ENCODE peak calls at places on chromosome 22, in nine cellular contexts. One of them, this sample, is unnamed.

GRCh38 chr22:30837531-30837930 is 131.0 kb downstream of the MORC2 start:
- DNase-seq in left lung: no peak
- DNase-seq in RWPE1: no peak
- DNase-seq in H9: no peak
- DNase-seq in activated CD4-positive, alpha-beta T cell treated with anti-CD3 and anti-CD28 coated beads, Interleukin-2, amount 50 U/mL, for 24 hours: no peak
- DNase-seq in NCI-H526: no peak
- DNase-seq in hypothalamus: no peak
- DNase-seq in MM.1S: no peak
- DNase-seq in sigmoid colon: no peak
- DNase-seq in this sample: peak; percentile 62

GRCh38 chr22:19480789-19481188 is 1.1 kb downstream of the CDC45 start:
- DNase-seq in left lung: no peak
- DNase-seq in RWPE1: no peak
- DNase-seq in H9: no peak
- DNase-seq in activated CD4-positive, alpha-beta T cell treated with anti-CD3 and anti-CD28 coated beads, Interleukin-2, amount 50 U/mL, for 24 hours: no peak
- DNase-seq in NCI-H526: no peak
- DNase-seq in hypothalamus: no peak
- DNase-seq in MM.1S: no peak
- DNase-seq in sigmoid colon: no peak
- DNase-seq in this sample: no peak

GRCh38 chr22:20131593-20131855 is at the start of gene ZDHHC8:
- DNase-seq in left lung: no peak
- DNase-seq in RWPE1: no peak
- DNase-seq in H9: no peak
- DNase-seq in activated CD4-positive, alpha-beta T cell treated with anti-CD3 and anti-CD28 coated beads, Interleukin-2, amount 50 U/mL, for 24 hours: no peak
- DNase-seq in NCI-H526: peak; percentile 55
- DNase-seq in hypothalamus: peak; percentile 52
- DNase-seq in MM.1S: no peak
- DNase-seq in sigmoid colon: no peak
- DNase-seq in this sample: peak; percentile 26

GRCh38 chr22:46490538-46490937 is 46.9 kb downstream of the CELSR1 start:
- DNase-seq in left lung: peak; percentile 36
- DNase-seq in RWPE1: no peak
- DNase-seq in H9: no peak
- DNase-seq in activated CD4-positive, alpha-beta T cell treated with anti-CD3 and anti-CD28 coated beads, Interleukin-2, amount 50 U/mL, for 24 hours: no peak
- DNase-seq in NCI-H526: no peak
- DNase-seq in hypothalamus: no peak
- DNase-seq in MM.1S: peak; percentile 71
- DNase-seq in sigmoid colon: no peak
- DNase-seq in this sample: no peak

GRCh38 chr22:27573280-27573711 is 228.3 kb downstream of the MN1 start:
- DNase-seq in left lung: no peak
- DNase-seq in RWPE1: no peak
- DNase-seq in H9: no peak
- DNase-seq in activated CD4-positive, alpha-beta T cell treated with anti-CD3 and anti-CD28 coated beads, Interleukin-2, amount 50 U/mL, for 24 hours: no peak
- DNase-seq in NCI-H526: peak; percentile 39
- DNase-seq in hypothalamus: no peak
- DNase-seq in MM.1S: no peak
- DNase-seq in sigmoid colon: no peak
- DNase-seq in this sample: no peak

GRCh38 chr22:48580481-48580970 is 1247.1 kb downstream of the BRD1 start:
- DNase-seq in left lung: peak; percentile 44
- DNase-seq in RWPE1: no peak
- DNase-seq in H9: no peak
- DNase-seq in activated CD4-positive, alpha-beta T cell treated with anti-CD3 and anti-CD28 coated beads, Interleukin-2, amount 50 U/mL, for 24 hours: no peak
- DNase-seq in NCI-H526: no peak
- DNase-seq in hypothalamus: no peak
- DNase-seq in MM.1S: no peak
- DNase-seq in sigmoid colon: no peak
- DNase-seq in this sample: no peak

GRCh38 chr22:33706100-33706499 is 214.2 kb downstream of the LARGE1 start:
- DNase-seq in left lung: no peak
- DNase-seq in RWPE1: no peak
- DNase-seq in H9: peak; percentile 41
- DNase-seq in activated CD4-positive, alpha-beta T cell treated with anti-CD3 and anti-CD28 coated beads, Interleukin-2, amount 50 U/mL, for 24 hours: no peak
- DNase-seq in NCI-H526: no peak
- DNase-seq in hypothalamus: no peak
- DNase-seq in MM.1S: no peak
- DNase-seq in sigmoid colon: no peak
- DNase-seq in this sample: no peak

GRCh38 chr22:21020802-21021429 is 6.0 kb downstream of the P2RX6 start:
- DNase-seq in left lung: peak; percentile 8
- DNase-seq in RWPE1: no peak
- DNase-seq in H9: peak; percentile 74
- DNase-seq in activated CD4-positive, alpha-beta T cell treated with anti-CD3 and anti-CD28 coated beads, Interleukin-2, amount 50 U/mL, for 24 hours: no peak
- DNase-seq in NCI-H526: peak; percentile 23
- DNase-seq in hypothalamus: no peak
- DNase-seq in MM.1S: no peak
- DNase-seq in sigmoid colon: no peak
- DNase-seq in this sample: no peak

GRCh38 chr22:31947296-31947695 is 3.0 kb downstream of the YWHAH start:
- DNase-seq in left lung: no peak
- DNase-seq in RWPE1: peak; percentile 23
- DNase-seq in H9: no peak
- DNase-seq in activated CD4-positive, alpha-beta T cell treated with anti-CD3 and anti-CD28 coated beads, Interleukin-2, amount 50 U/mL, for 24 hours: no peak
- DNase-seq in NCI-H526: peak; percentile 38
- DNase-seq in hypothalamus: no peak
- DNase-seq in MM.1S: peak; percentile 50
- DNase-seq in sigmoid colon: no peak
- DNase-seq in this sample: no peak

GRCh38 chr22:37088108-37088605 is 21.4 kb downstream of the TMPRSS6 start:
- DNase-seq in left lung: peak; percentile 54
- DNase-seq in RWPE1: no peak
- DNase-seq in H9: no peak
- DNase-seq in activated CD4-positive, alpha-beta T cell treated with anti-CD3 and anti-CD28 coated beads, Interleukin-2, amount 50 U/mL, for 24 hours: no peak
- DNase-seq in NCI-H526: no peak
- DNase-seq in hypothalamus: no peak
- DNase-seq in MM.1S: no peak
- DNase-seq in sigmoid colon: no peak
- DNase-seq in this sample: no peak

GRCh38 chr22:45064313-45065268 is 54.8 kb upstream of the PHF21B start:
- DNase-seq in left lung: no peak
- DNase-seq in RWPE1: peak; percentile 54
- DNase-seq in H9: no peak
- DNase-seq in activated CD4-positive, alpha-beta T cell treated with anti-CD3 and anti-CD28 coated beads, Interleukin-2, amount 50 U/mL, for 24 hours: no peak
- DNase-seq in NCI-H526: no peak
- DNase-seq in hypothalamus: no peak
- DNase-seq in MM.1S: no peak
- DNase-seq in sigmoid colon: no peak
- DNase-seq in this sample: no peak

GRCh38 chr22:25566812-25567211 is 2.3 kb downstream of the GRK3 start:
- DNase-seq in left lung: no peak
- DNase-seq in RWPE1: no peak
- DNase-seq in H9: no peak
- DNase-seq in activated CD4-positive, alpha-beta T cell treated with anti-CD3 and anti-CD28 coated beads, Interleukin-2, amount 50 U/mL, for 24 hours: no peak
- DNase-seq in NCI-H526: no peak
- DNase-seq in hypothalamus: no peak
- DNase-seq in MM.1S: no peak
- DNase-seq in sigmoid colon: no peak
- DNase-seq in this sample: no peak

GRCh38 chr22:23705358-23705757 is 14.5 kb downstream of the RGL4 start:
- DNase-seq in left lung: no peak
- DNase-seq in RWPE1: no peak
- DNase-seq in H9: no peak
- DNase-seq in activated CD4-positive, alpha-beta T cell treated with anti-CD3 and anti-CD28 coated beads, Interleukin-2, amount 50 U/mL, for 24 hours: no peak
- DNase-seq in NCI-H526: no peak
- DNase-seq in hypothalamus: no peak
- DNase-seq in MM.1S: no peak
- DNase-seq in sigmoid colon: no peak
- DNase-seq in this sample: no peak

GRCh38 chr22:37046589-37046988 is 5.0 kb upstream of the KCTD17 start:
- DNase-seq in left lung: no peak
- DNase-seq in RWPE1: no peak
- DNase-seq in H9: no peak
- DNase-seq in activated CD4-positive, alpha-beta T cell treated with anti-CD3 and anti-CD28 coated beads, Interleukin-2, amount 50 U/mL, for 24 hours: no peak
- DNase-seq in NCI-H526: no peak
- DNase-seq in hypothalamus: no peak
- DNase-seq in MM.1S: no peak
- DNase-seq in sigmoid colon: no peak
- DNase-seq in this sample: no peak

GRCh38 chr22:32544953-32545558 is 70.4 kb downstream of the FBXO7 start:
- DNase-seq in left lung: no peak
- DNase-seq in RWPE1: no peak
- DNase-seq in H9: no peak
- DNase-seq in activated CD4-positive, alpha-beta T cell treated with anti-CD3 and anti-CD28 coated beads, Interleukin-2, amount 50 U/mL, for 24 hours: no peak
- DNase-seq in NCI-H526: no peak
- DNase-seq in hypothalamus: no peak
- DNase-seq in MM.1S: no peak
- DNase-seq in sigmoid colon: peak; percentile 54
- DNase-seq in this sample: no peak

GRCh38 chr22:49925525-49926128 is 7.2 kb downstream of the CRELD2 start:
- DNase-seq in left lung: peak; percentile 70
- DNase-seq in RWPE1: no peak
- DNase-seq in H9: no peak
- DNase-seq in activated CD4-positive, alpha-beta T cell treated with anti-CD3 and anti-CD28 coated beads, Interleukin-2, amount 50 U/mL, for 24 hours: no peak
- DNase-seq in NCI-H526: no peak
- DNase-seq in hypothalamus: no peak
- DNase-seq in MM.1S: peak; percentile 23
- DNase-seq in sigmoid colon: no peak
- DNase-seq in this sample: no peak